ENCODE peak calls at places on chromosomes 6 and 20, in eight cellular contexts. V is K562; L is breast epithelium; W is nephron progenitor cell; E is HFFc6; P is CD8-positive, alpha-beta T cell; S is heart left ventricle; K is WERI-Rb-1. U is an unnamed sample.

GRCh38 chr20:53875452-53875851 is 194.9 kb downstream of the BCAS1 start:
- DNase-seq in V (peak), L (no peak), W (no peak), E (no peak), P (no peak), S (peak), K (no peak), U (no peak)

GRCh38 chr6:88492824-88493223 is 326.7 kb upstream of the CNR1 start:
- DNase-seq in V (peak), L (no peak), W (no peak), E (peak), P (no peak), S (no peak), K (peak), U (no peak)

GRCh38 chr20:62305765-62306431 is 3.1 kb downstream of the ADRM1 start:
- DNase-seq in V (no peak), L (no peak), W (no peak), E (no peak), P (no peak), S (no peak), K (no peak), U (no peak)

GRCh38 chr20:36887779-36888133 is 11.8 kb downstream of the TLDC2 start:
- DNase-seq in V (no peak), L (no peak), W (no peak), E (no peak), P (no peak), S (no peak), K (no peak), U (no peak)

GRCh38 chr20:48139262-48140041 is 354.2 kb upstream of the SULF2 start:
- DNase-seq in V (no peak), L (no peak), W (no peak), E (no peak), P (no peak), S (no peak), K (no peak), U (no peak)

GRCh38 chr6:153538491-153538890 is 407.4 kb upstream of the RGS17 start:
- DNase-seq in V (no peak), L (no peak), W (no peak), E (no peak), P (no peak), S (no peak), K (no peak), U (no peak)

GRCh38 chr6:134330555-134330954 is 12.6 kb upstream of the SGK1 start:
- DNase-seq in V (no peak), L (no peak), W (no peak), E (no peak), P (no peak), S (no peak), K (no peak), U (no peak)

GRCh38 chr6:138979365-138979764 is 8.7 kb downstream of the REPS1 start:
- DNase-seq in V (no peak), L (no peak), W (no peak), E (no peak), P (no peak), S (no peak), K (no peak), U (no peak)

GRCh38 chr6:123551939-123552707 is 84.6 kb downstream of the TRDN start:
- DNase-seq in V (no peak), L (no peak), W (no peak), E (no peak), P (no peak), S (no peak), K (no peak), U (no peak)

GRCh38 chr6:127900935-127901334 is at the start of gene THEMIS:
- DNase-seq in V (no peak), L (no peak), W (no peak), E (no peak), P (peak), S (no peak), K (no peak), U (no peak)

GRCh38 chr20:62449951-62450815 is 22.8 kb upstream of the RBBP8NL start:
- DNase-seq in V (no peak), L (no peak), W (no peak), E (no peak), P (no peak), S (peak), K (no peak), U (no peak)

DNA sequence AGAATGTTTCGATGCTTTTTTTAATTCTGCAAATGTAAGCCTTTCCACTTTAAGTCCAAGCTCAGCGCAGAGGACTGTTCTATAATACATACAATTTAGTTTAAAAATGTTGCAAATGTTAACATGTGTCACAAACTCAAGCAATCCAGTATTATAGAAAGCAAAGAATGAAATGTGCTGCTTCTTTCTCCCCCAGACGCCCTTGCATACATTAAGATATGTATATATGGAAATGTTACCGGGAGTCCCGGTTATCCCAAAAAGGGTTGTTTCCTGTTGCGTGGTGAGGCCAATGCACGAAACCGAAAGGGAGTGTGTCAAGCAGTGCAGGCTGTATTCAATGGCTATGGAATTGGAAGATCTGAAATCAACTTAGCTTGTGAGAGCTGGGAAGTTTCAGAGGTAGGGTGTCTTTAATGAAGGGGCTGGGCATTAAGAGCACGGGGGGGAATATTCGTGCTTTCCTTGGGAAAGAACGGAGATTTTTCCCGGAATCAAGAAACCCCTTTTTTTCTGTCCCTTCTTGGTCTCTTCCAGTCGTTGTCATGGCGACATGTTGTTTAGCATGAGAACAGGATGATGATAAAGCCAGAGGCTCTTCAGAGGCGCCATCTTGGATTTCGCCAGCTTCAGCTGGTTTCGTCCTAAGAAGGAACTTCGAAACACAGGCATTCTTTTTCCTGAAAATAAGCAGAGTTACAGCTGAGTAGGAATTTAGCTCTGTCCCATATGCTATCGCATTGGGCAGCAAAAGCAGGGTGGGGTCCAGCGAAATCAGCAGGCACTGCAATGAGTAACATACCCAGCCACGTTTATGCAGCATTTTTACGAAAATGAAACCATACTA is 10.1 kb upstream of the NQO2 start:
- DNase-seq in V (peak), L (peak), W (peak), E (peak), P (peak), S (peak), K (peak), U (peak)
- TF ChIP-seq CTCF in V (no peak), L (no peak), W (no peak), E (peak), P (peak), S (no peak), K (no peak), U (no peak)

DNA sequence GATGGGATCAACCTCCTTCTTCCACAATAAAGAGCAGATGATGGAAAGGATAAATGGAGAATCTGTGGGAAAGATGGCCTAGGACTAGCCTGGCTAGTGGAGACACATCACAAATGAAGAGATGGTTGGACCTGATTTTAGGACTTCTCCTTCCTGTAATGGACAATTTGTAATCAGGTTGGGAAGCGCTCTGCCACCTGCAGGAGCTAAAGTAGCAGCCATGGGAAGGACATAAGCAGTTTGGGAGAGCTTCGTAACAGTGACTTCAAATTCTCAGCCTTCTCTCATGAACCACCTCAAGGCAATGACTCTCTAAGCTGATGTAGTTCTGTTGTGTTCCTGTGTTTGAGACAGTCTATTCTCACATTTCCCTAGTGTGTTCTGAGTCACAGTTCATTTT is 137.9 kb upstream of the BMP2 start:
- DNase-seq in V (no peak), L (no peak), W (no peak), E (no peak), P (no peak), S (no peak), K (no peak), U (no peak)
- TF ChIP-seq CTCF in V (no peak), L (no peak), W (no peak), E (no peak), P (no peak), S (no peak), K (no peak), U (no peak)

GRCh38 chr20:38732981-38733380 is 8.7 kb downstream of the SLC32A1 start:
- DNase-seq in V (no peak), L (no peak), W (no peak), E (no peak), P (no peak), S (no peak), K (no peak), U (no peak)

GRCh38 chr20:38729767-38730166 is 5.5 kb downstream of the SLC32A1 start:
- DNase-seq in V (no peak), L (no peak), W (no peak), E (no peak), P (no peak), S (no peak), K (no peak), U (no peak)

GRCh38 chr20:38730989-38731737 is 6.9 kb downstream of the SLC32A1 start:
- DNase-seq in V (peak), L (peak), W (peak), E (no peak), P (peak), S (peak), K (peak), U (peak)

GRCh38 chr20:38730167-38730988 is 6.1 kb downstream of the SLC32A1 start:
- DNase-seq in V (no peak), L (no peak), W (no peak), E (no peak), P (no peak), S (no peak), K (peak), U (no peak)

GRCh38 chr20:38731738-38732113 is 7.4 kb downstream of the SLC32A1 start:
- DNase-seq in V (no peak), L (no peak), W (no peak), E (no peak), P (no peak), S (no peak), K (no peak), U (no peak)
- TF ChIP-seq CTCF in V (no peak), L (no peak), W (no peak), E (no peak), P (no peak), S (peak), K (no peak), U (peak)

DNA sequence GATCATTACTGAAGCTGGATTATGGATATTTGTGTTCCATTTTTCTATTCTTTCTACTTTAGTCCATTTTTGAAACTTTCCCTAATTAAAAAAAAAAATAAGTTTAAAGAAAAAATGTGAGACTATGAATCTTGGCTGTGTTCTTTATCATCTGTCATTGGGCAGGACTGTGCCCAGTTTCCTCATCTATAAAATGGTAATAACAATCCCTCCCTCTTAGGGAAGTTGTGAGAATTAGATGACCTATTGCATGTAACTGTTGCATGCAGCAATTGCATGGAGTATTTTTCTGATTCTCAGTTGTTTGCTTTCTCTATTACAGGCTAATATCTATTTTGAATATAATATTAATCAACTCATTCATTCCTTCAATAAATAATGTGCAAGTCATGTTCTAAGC is 108.2 kb upstream of the LOC128125822 start:
- DNase-seq in V (no peak), L (no peak), W (no peak), E (no peak), P (no peak), S (no peak), K (no peak), U (no peak)
- TF ChIP-seq CTCF in V (no peak), L (no peak), W (no peak), E (no peak), P (no peak), S (no peak), K (no peak), U (no peak)

DNA sequence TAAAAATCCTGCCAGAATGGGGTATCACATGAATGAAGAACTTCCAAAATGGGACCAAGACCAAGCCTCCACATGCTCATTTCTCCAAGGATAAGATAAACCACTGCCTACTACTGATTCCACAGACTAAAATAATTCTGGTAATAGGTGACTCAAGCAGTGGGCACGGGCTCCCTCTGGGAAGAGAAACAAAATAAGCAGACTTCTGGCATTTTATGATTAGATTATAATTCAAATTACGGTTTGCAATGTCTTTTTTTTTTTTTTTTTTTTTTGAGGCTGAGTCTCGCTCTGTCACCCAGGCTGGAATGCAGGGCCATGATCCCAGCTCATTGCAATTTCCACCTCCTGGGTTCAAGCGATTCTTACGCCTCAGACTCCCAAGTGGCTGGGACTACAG is 16.0 kb downstream of the UQCC1 start:
- DNase-seq in V (no peak), L (no peak), W (no peak), E (peak), P (no peak), S (no peak), K (no peak), U (no peak)
- TF ChIP-seq CTCF in V (no peak), L (no peak), W (no peak), E (peak), P (no peak), S (no peak), K (no peak), U (no peak)

DNA sequence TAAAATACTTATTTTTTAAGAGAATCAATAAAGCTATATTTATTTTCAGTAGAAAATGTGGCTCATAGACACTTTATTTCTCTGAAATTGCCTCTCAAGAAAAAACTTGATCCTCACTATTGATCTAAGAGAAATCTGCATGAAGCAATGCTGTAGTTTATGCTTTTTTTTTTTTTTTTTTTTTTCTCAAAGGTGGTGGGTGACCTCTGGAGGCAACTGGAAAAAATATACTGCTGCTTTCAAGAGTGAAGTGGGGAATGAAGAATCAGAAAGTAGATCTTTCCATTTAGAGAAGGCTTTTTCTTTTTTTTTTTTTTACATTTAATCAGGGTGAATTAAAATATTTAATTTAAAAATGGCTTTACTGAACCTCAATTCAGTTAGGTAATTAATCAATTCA is 169.3 kb downstream of the SLC16A10 start:
- DNase-seq in V (no peak), L (no peak), W (no peak), E (no peak), P (no peak), S (no peak), K (no peak), U (no peak)
- TF ChIP-seq CTCF in V (peak), L (no peak), W (no peak), E (peak), P (no peak), S (no peak), K (no peak), U (no peak)

DNA sequence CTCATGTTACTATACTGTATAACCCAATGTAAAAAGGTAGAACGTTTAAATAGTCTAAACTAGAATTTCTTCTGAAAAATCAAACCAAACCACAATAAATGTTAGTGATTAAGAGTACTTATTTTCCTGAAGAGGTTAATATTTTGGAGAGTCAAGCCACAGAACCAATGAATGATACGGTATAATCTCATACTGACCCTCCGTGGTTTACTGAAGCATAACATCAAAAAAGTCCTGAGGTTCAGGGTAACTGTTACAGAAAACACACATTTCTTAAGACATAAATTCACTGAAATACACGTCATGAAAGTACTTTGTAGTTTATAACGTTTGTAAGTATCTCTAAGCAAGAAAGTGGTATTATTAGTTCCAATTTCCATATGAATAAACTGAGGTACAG is 28.9 kb downstream of the ESF1 start:
- DNase-seq in V (no peak), L (no peak), W (no peak), E (no peak), P (no peak), S (no peak), K (no peak), U (no peak)
- TF ChIP-seq CTCF in V (no peak), L (no peak), W (no peak), E (no peak), P (no peak), S (no peak), K (no peak), U (no peak)

GRCh38 chr6:117267766-117268534 is 2.6 kb downstream of the VGLL2 start:
- DNase-seq in V (no peak), L (no peak), W (peak), E (no peak), P (no peak), S (no peak), K (peak), U (peak)
- TF ChIP-seq CTCF in V (peak), L (no peak), W (peak), E (peak), P (no peak), S (no peak), K (peak), U (peak)

GRCh38 chr6:168583126-168583525 is 142.1 kb downstream of the SMOC2 start:
- DNase-seq in V (no peak), L (no peak), W (no peak), E (no peak), P (no peak), S (no peak), K (no peak), U (no peak)

GRCh38 chr6:168582581-168582981 is 141.6 kb downstream of the SMOC2 start:
- DNase-seq in V (no peak), L (no peak), W (no peak), E (no peak), P (no peak), S (no peak), K (no peak), U (no peak)

GRCh38 chr6:168583821-168584220 is 142.8 kb downstream of the SMOC2 start:
- DNase-seq in V (no peak), L (no peak), W (no peak), E (no peak), P (no peak), S (no peak), K (no peak), U (no peak)

GRCh38 chr6:168581236-168581635 is 140.3 kb downstream of the SMOC2 start:
- DNase-seq in V (no peak), L (no peak), W (no peak), E (no peak), P (no peak), S (no peak), K (no peak), U (no peak)

DNA sequence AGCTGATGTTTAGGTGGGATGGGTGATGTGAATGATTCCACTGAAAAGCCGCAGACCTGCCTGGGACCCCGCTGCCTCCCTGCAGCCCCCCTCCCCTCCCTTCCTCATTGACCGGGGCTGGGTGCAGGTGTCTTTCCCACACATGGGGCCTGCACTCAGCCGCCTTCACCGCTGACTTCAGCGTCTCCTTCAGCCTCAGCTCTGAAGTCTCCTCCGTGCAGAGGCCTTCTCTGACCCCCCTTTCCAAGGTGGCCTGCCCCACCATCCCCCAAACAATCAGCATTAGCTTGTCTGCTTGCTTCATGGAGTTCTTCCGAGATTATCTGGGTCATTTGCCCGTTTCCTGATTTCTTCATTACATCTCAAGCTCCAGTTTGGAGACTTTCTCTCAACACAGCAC is 140.7 kb downstream of the SMOC2 start:
- DNase-seq in V (no peak), L (no peak), W (no peak), E (no peak), P (no peak), S (no peak), K (no peak), U (no peak)
- TF ChIP-seq CTCF in V (no peak), L (no peak), W (no peak), E (no peak), P (no peak), S (no peak), K (no peak), U (no peak)

U was measured in endothelial cell.